ENCODE peak calls at places on chromosome 21, in six cellular contexts. N, U, L, O, Z and B are unnamed samples. For H3K36me3, the result is how much of the 10 kb centered on the place peaks cover.

GRCh38 chr21:30563072-30563471 is 2.0 kb upstream of the KRTAP19-7 start:
- DNase-seq in N (no peak), U (no peak), L (no peak), O (no peak), Z (no peak), B (no peak)

GRCh38 chr21:25625036-25625435 is 14.0 kb upstream of the JAM2 start:
- DNase-seq in N (no peak), U (no peak), L (peak), O (no peak), Z (no peak), B (no peak)

GRCh38 chr21:33383056-33383888 is 19.9 kb upstream of the IFNGR2 start:
- DNase-seq in N (no peak), U (peak), L (peak), O (no peak), Z (no peak), B (peak)

GRCh38 chr21:24280591-24280990 is 1326.7 kb downstream of the MRPL39 start:
- DNase-seq in N (no peak), U (no peak), L (peak), O (no peak), Z (no peak), B (no peak)

GRCh38 chr21:29821230-29821629 is 118.6 kb downstream of the GRIK1 start:
- DNase-seq in N (no peak), U (no peak), L (no peak), O (no peak), Z (no peak), B (no peak)

GRCh38 chr21:38351961-38352521 is 95.2 kb downstream of the KCNJ15 start:
- DNase-seq in N (no peak), U (peak), L (peak), O (no peak), Z (peak), B (peak)

GRCh38 chr21:44713130-44713529 is 1.8 kb upstream of the TSPEAR start:
- DNase-seq in N (peak), U (no peak), L (no peak), O (no peak), Z (no peak), B (no peak)

GRCh38 chr21:28385845-28386244 is 606.8 kb downstream of the LTN1 start:
- DNase-seq in N (no peak), U (no peak), L (no peak), O (no peak), Z (no peak), B (no peak)

GRCh38 chr21:31128234-31128633 is 90.0 kb upstream of the KRTAP19-8 start:
- DNase-seq in N (no peak), U (no peak), L (peak), O (no peak), Z (no peak), B (no peak)

GRCh38 chr21:42656872-42657271 is 3.5 kb downstream of the PDE9A start:
- DNase-seq in N (no peak), U (no peak), L (no peak), O (no peak), Z (no peak), B (no peak)

GRCh38 chr21:15483138-15483780 is 246.5 kb upstream of the USP25 start:
- DNase-seq in N (peak), U (peak), L (peak), O (peak), Z (peak), B (peak)

GRCh38 chr21:33968998-33969353 is 53.4 kb upstream of the ATP5PO start:
- DNase-seq in N (peak), U (peak), L (peak), O (no peak), Z (no peak), B (no peak)

GRCh38 chr21:22342855-22343254 is 1344.6 kb downstream of the NCAM2 start:
- DNase-seq in N (no peak), U (no peak), L (no peak), O (no peak), Z (no peak), B (no peak)

GRCh38 chr21:38914531-38915385 is 109.0 kb downstream of the ETS2 start:
- DNase-seq in N (peak), U (peak), L (peak), O (no peak), Z (no peak), B (no peak)

GRCh38 chr21:28833181-28833580 is 159.5 kb downstream of the LTN1 start:
- DNase-seq in N (no peak), U (peak), L (peak), O (no peak), Z (no peak), B (peak)

GRCh38 chr21:9739240-9739639 is 782.1 kb upstream of the TPTE start:
- DNase-seq in N (no peak), U (no peak), L (no peak), O (no peak), Z (no peak), B (no peak)

GRCh38 chr21:42781150-42781980 is 98.0 kb downstream of the WDR4 start:
- DNase-seq in N (peak), U (peak), L (no peak), O (no peak), Z (peak), B (peak)

GRCh38 chr21:26972131-26972707 is 5.3 kb upstream of the ADAMTS5 start:
- DNase-seq in N (no peak), U (no peak), L (no peak), O (no peak), Z (no peak), B (no peak)

GRCh38 chr21:33817136-33817535 is 98.5 kb downstream of the ATP5PO start:
- DNase-seq in N (no peak), U (no peak), L (no peak), O (no peak), Z (no peak), B (no peak)

GRCh38 chr21:17359781-17360180 is 153.1 kb upstream of the CXADR start:
- DNase-seq in N (no peak), U (no peak), L (no peak), O (no peak), Z (no peak), B (no peak)

GRCh38 chr21:15514073-15514946 is 215.5 kb upstream of the USP25 start:
- DNase-seq in N (no peak), U (no peak), L (no peak), O (no peak), Z (peak), B (no peak)

GRCh38 chr21:27526451-27526850 is 559.6 kb upstream of the ADAMTS5 start:
- DNase-seq in N (no peak), U (no peak), L (no peak), O (no peak), Z (peak), B (peak)

GRCh38 chr21:42850866-42851391 is 28.4 kb downstream of the WDR4 start:
- DNase-seq in N (peak), U (peak), L (no peak), O (no peak), Z (peak), B (peak)

GRCh38 chr21:14591882-14592281 is 45.8 kb upstream of the SAMSN1 start:
- DNase-seq in N (no peak), U (peak), L (no peak), O (no peak), Z (no peak), B (peak)

GRCh38 chr21:29418813-29419212 is 120.1 kb downstream of the BACH1 start:
- DNase-seq in N (no peak), U (no peak), L (no peak), O (no peak), Z (no peak), B (no peak)

DNA sequence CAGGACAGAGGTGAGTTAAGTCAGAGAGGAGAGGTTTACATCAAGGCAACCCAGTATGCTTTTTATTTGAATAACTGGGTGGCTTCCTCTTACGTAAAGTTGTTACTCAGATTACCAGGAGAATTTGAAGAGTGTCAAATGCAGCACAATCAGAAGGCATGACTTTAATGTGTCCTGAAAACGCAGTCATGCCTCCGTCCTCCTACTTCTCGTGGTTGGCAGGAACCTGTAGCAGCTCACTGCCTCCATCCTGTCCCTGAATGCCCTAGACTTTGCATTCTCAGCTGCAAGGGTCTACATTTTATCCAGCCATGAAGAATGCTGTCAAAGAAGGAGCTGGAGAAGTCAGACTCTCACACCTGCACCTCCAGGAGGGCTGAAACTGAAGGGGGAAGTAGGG is 66.7 kb downstream of the MIS18A start:
- DNase-seq in N (no peak), U (no peak), L (no peak), O (no peak), Z (no peak), B (no peak)
- H2AK5ac ChIP-seq in N (no peak), U (no peak), L (no peak), O (no peak), Z (no peak), B (no peak)

GRCh38 chr21:34979383-34979782 is 69.7 kb downstream of the RUNX1 start:
- DNase-seq in N (no peak), U (no peak), L (no peak), O (no peak), Z (no peak), B (no peak)

GRCh38 chr21:34983680-34984086 is 65.4 kb downstream of the RUNX1 start:
- DNase-seq in N (no peak), U (peak), L (peak), O (no peak), Z (no peak), B (peak)

GRCh38 chr21:34980423-34981115 is 68.5 kb downstream of the RUNX1 start:
- DNase-seq in N (no peak), U (no peak), L (no peak), O (no peak), Z (no peak), B (no peak)

GRCh38 chr21:34984356-34984755 is 64.7 kb downstream of the RUNX1 start:
- DNase-seq in N (no peak), U (no peak), L (no peak), O (no peak), Z (no peak), B (no peak)

DNA sequence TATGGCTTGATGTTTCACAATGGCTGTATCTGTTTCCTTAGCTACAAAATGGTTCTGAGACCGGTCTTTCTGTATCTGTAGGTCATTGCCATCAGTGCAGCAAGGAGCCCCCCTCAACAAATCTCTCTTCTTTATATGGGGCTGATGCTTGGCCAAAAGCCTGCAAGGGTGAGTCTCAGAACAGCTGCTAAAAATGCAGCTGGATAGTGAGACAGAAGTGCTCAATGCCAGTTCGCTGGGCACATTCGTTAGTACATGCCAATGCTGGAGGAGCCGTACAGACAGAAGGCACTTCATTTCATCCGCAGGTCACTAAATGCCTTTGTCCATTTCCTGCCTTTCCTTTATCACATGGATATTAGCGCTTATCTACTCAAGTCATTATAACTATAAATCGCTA is 67.3 kb downstream of the RUNX1 start:
- DNase-seq in N (no peak), U (no peak), L (no peak), O (no peak), Z (no peak), B (no peak)
- H3K36me3 ChIP-seq in N (under half), U (under half), L (under half), O (under half), Z (under half), B (under half)

GRCh38 chr21:36388835-36389234 is 3.6 kb downstream of the CHAF1B start:
- DNase-seq in N (no peak), U (peak), L (peak), O (no peak), Z (peak), B (no peak)
- H3K4me2 ChIP-seq in N (no peak), U (no peak), L (no peak), O (peak), Z (no peak), B (no peak)

GRCh38 chr21:45848352-45848751 is 133.2 kb upstream of the COL6A1 start:
- DNase-seq in N (no peak), U (no peak), L (no peak), O (no peak), Z (no peak), B (no peak)

GRCh38 chr21:45849651-45850050 is 131.9 kb upstream of the COL6A1 start:
- DNase-seq in N (no peak), U (no peak), L (no peak), O (no peak), Z (no peak), B (no peak)

GRCh38 chr21:45848805-45849204 is 132.8 kb upstream of the COL6A1 start:
- DNase-seq in N (no peak), U (no peak), L (no peak), O (no peak), Z (no peak), B (no peak)

GRCh38 chr21:45846373-45847160 is 135.0 kb upstream of the COL6A1 start:
- DNase-seq in N (no peak), U (no peak), L (peak), O (no peak), Z (no peak), B (no peak)

GRCh38 chr21:45847870-45848269 is 133.7 kb upstream of the COL6A1 start:
- DNase-seq in N (no peak), U (no peak), L (no peak), O (no peak), Z (no peak), B (no peak)
- H2AK5ac ChIP-seq in N (no peak), U (no peak), L (no peak), O (no peak), Z (no peak), B (no peak)

GRCh38 chr21:46208761-46209721 is 19.5 kb downstream of the LSS start:
- DNase-seq in N (no peak), U (no peak), L (no peak), O (no peak), Z (no peak), B (no peak)

GRCh38 chr21:46205766-46206162 is 21.5 kb upstream of the SPATC1L start:
- DNase-seq in N (no peak), U (no peak), L (no peak), O (no peak), Z (no peak), B (no peak)

GRCh38 chr21:46207920-46208571 is 20.5 kb downstream of the LSS start:
- DNase-seq in N (no peak), U (no peak), L (no peak), O (no peak), Z (no peak), B (no peak)

GRCh38 chr21:46206163-46207005 is 22.1 kb upstream of the SPATC1L start:
- DNase-seq in N (no peak), U (no peak), L (no peak), O (no peak), Z (no peak), B (no peak)

DNA sequence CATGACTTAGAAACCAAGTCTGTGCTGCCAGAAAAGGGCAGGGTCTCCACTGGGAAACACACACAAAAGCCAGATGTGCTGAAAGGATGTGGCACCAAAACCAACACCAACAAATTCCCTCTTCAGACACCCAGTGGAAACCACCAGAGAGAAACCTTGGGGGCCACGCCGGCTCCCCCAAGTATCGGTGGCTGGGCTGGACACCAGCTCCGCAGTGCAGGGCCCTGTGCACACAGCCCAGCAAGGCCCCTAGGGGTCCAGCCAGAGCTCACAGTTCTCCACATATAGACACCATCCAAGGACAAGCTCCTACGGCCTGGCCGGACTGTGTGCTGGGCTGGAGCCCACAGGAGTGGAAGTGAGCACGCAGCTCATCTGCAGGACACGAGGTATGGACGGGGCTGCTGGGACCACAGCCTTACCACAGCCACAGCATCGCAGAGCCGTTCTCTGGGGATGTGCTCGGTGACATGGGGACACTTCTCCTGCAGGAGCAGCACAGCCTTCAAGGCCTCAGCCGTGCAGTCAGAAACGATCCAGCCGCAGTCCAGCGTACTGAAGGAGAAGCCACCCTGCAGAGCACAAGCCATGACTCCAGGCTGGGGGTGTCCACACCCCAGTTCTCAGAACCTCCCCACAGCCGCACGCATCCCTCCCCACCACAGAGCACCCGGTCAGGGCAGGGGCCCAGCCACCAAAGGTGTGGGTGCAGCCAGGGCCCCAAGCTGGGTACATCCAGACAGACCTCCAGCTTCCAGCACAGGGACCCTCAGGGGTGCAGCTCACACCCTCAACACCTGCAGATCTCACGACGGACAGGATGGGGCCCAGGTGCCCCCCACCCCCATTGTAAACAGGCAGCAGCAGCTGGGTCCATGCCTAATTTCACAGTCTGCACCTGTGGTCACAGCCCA is 21.3 kb downstream of the LSS start:
- DNase-seq in N (no peak), U (no peak), L (no peak), O (no peak), Z (no peak), B (no peak)
- H3K36me3 ChIP-seq in N (under half), U (half or more), L (half or more), O (half or more), Z (under half), B (half or more)

GRCh38 chr21:41614456-41615010 is 106.6 kb upstream of the TMPRSS2 start:
- DNase-seq in N (no peak), U (no peak), L (no peak), O (no peak), Z (no peak), B (no peak)
- H3K4me2 ChIP-seq in N (no peak), U (no peak), L (no peak), O (no peak), Z (no peak), B (no peak)